ENCODE peak calls at places on chromosomes 4 and X, in four cellular contexts. E, X, U and K are unnamed samples.

GRCh38 chrX:20951016-20951795 is 423.0 kb upstream of the CNKSR2 start:
- DNase-seq in U (no peak), E (no peak), X (no peak), K (no peak)

GRCh38 chr4:24137596-24137962 is 247.7 kb upstream of the PPARGC1A start:
- DNase-seq in E (no peak), U (peak), X (no peak), K (no peak)

GRCh38 chr4:15725608-15726007 is 22.7 kb downstream of the BST1 start:
- DNase-seq in E (no peak), X (no peak), U (no peak), K (no peak)

GRCh38 chr4:147740176-147740575 is 8.3 kb downstream of the ARHGAP10 start:
- DNase-seq in E (no peak), U (no peak), X (no peak), K (no peak)

GRCh38 chr4:68708566-68708965 is 38.1 kb upstream of the UGT2B15 start:
- DNase-seq in X (no peak), U (peak), E (no peak), K (no peak)

GRCh38 chr4:150647008-150647407 is 65.1 kb downstream of the MAB21L2 start:
- DNase-seq in X (no peak), U (no peak), E (no peak), K (no peak)

GRCh38 chr4:143482753-143483362 is 30.6 kb upstream of the SMARCA5 start:
- DNase-seq in E (no peak), U (peak), X (no peak), K (peak)

GRCh38 chr4:175253184-175253902 is 335.2 kb downstream of the ADAM29 start:
- DNase-seq in E (no peak), X (no peak), U (no peak), K (peak)

GRCh38 chrX:107168259-107168658 is 38.0 kb downstream of the NUP62CL start:
- DNase-seq in E (no peak), X (no peak), U (no peak), K (no peak)

GRCh38 chr4:106775636-106776035 is 260.5 kb downstream of the DKK2 start:
- DNase-seq in E (no peak), U (peak), X (no peak), K (no peak)

GRCh38 chr4:10917475-10918103 is 233.0 kb upstream of the CLNK start:
- DNase-seq in X (no peak), E (no peak), U (no peak), K (no peak)

GRCh38 chrX:107827852-107828251 is 2.2 kb downstream of the MID2 start:
- DNase-seq in X (no peak), E (no peak), U (no peak), K (no peak)

GRCh38 chr4:89746377-89746776 is 90.6 kb downstream of the SNCA start:
- DNase-seq in X (no peak), E (no peak), U (no peak), K (no peak)

GRCh38 chr4:11589676-11590075 is 161.0 kb upstream of the HS3ST1 start:
- DNase-seq in X (no peak), E (no peak), U (no peak), K (no peak)

GRCh38 chr4:93409035-93409434 is 419.5 kb upstream of the ATOH1 start:
- DNase-seq in E (no peak), U (no peak), X (no peak), K (no peak)

GRCh38 chr4:7146059-7146763 is 46.1 kb upstream of the SORCS2 start:
- DNase-seq in X (no peak), E (no peak), U (no peak), K (no peak)

GRCh38 chr4:78542373-78542772 is 9.2 kb upstream of the ANXA3 start:
- DNase-seq in E (no peak), X (no peak), U (peak), K (peak)

GRCh38 chrX:51975811-51976210 is 82.4 kb downstream of the MAGED1 start:
- DNase-seq in U (peak), X (no peak), E (no peak), K (no peak)

GRCh38 chr4:8346838-8347605 is 77.5 kb downstream of the HTRA3 start:
- DNase-seq in U (no peak), E (no peak), X (no peak), K (no peak)

DNA sequence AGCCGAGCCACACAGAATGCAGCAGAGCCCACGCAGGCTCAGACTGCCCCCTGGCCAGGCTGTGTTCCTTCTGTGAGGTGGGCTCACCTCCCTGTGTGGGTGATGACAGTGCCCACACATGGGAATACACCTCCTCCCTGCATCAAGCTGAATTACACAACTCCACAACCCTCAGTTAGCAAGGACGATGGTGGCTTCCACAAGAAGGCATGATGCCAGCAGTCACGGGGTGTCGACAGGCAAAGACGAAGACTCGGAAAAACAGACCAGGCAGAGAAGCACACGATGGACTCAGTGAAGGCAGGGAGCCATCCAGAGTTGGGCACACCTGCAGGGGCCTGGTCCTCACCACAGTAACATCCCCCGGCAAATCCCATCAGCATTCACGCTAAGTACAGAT is 12.1 kb downstream of the LETM1 start:
- DNase-seq in U (no peak), E (peak), X (no peak), K (no peak)
- TF ChIP-seq PHF8 in U (no peak), E (no peak), X (no peak), K (no peak)

GRCh38 chr4:156763511-156763910 is 208.1 kb downstream of the PDGFC start:
- DNase-seq in X (no peak), E (no peak), U (no peak), K (no peak)
- TF ChIP-seq EP300 in X (no peak), E (no peak), U (no peak), K (no peak)

DNA sequence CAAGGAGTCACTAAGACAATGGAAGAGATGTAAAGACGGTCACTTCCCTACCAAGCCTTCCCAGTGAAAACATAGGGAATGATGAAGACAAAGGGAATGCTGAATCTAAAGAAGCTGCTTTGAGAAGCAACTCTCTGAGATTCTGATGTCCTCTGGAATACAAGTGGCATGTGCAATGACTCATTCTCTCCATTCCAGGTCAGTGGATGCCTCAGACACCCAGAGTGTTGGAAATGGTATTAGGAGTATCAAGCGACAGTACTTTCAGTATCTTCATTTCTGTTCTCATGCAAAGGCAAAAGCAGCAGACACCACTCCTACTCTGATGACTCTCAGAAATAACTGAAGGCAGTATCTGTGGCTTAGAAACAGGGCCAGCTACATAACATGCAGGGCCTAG is 102.6 kb downstream of the FSTL5 start:
- DNase-seq in E (no peak), X (peak), U (no peak), K (no peak)
- TF ChIP-seq MAFK in E (no peak), X (no peak), U (no peak), K (no peak)

DNA sequence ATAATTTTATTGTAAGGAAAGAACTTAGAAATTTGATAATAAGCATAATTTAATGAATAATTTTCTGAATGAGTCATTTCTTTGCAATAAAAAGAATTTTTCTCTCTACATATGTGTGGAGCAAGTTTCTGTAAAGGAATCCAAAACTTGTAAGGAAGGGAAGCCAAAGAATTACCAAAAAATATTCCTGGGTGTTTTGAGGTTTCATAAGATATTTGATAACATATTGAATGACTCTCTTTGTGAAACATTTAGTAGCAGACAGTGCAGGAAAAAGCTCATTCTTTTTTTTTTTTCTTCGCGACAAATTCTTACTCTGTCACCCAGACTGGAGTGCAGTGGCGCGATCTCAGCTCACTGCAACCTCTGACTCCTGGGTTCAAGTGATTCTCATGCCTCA is 469.0 kb upstream of the MAGEB2 start:
- DNase-seq in E (no peak), U (no peak), X (no peak), K (no peak)
- TF ChIP-seq PHF8 in E (no peak), U (no peak), X (no peak), K (no peak)

DNA sequence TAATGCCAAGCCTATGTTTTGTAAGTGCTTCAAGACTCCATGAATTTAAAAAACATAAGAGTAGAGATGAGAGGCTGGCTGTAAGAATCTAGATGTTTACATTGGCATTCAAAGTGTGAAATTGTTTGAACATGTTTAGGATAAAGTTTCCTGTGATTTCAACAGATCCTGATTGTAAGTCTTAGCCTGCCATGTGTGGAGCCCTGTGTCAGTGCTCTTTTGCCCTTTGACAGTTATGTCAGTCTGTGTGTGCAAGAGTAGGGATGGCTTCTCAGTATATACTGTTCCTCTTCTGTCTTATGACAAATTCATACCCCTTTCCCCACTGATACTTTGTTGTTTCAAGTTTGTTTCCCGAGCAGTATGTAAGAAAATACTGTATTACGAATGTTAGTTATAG is 68.2 kb downstream of the USP9X start:
- DNase-seq in U (no peak), E (no peak), X (no peak), K (no peak)
- TF ChIP-seq EP300 in U (no peak), E (no peak), X (no peak), K (no peak)

DNA sequence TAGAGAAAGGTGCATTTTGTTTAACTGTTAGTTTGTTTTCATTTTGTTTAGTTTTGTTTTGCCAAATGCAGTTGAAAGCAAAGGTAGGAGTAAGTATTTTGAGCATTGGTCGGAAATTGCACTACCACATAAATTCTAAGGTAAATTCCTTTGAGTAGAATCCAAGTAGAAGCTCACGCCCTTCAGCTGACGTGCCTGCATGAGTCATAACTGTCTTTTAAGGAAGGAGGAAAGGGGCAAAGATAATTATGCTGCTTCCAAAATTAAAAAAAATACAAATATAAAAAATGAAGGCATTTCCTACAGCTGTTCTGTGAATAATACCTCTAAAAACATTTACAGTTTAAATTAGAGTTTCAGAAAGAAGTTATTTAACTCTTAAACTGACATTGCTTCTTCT is 110.2 kb upstream of the MYOZ2 start:
- DNase-seq in X (no peak), U (no peak), E (no peak), K (peak)
- TF ChIP-seq MAFK in X (no peak), U (no peak), E (no peak), K (no peak)

GRCh38 chr4:4820739-4821138 is 38.7 kb upstream of the MSX1 start:
- DNase-seq in U (peak), E (no peak), X (no peak), K (no peak)

GRCh38 chr4:4821577-4821976 is 37.9 kb upstream of the MSX1 start:
- DNase-seq in X (no peak), U (peak), E (no peak), K (no peak)

GRCh38 chr4:4819213-4819606 is 40.3 kb upstream of the MSX1 start:
- DNase-seq in E (no peak), U (no peak), X (no peak), K (no peak)

GRCh38 chr4:4818440-4819212 is 40.8 kb upstream of the MSX1 start:
- DNase-seq in U (no peak), E (no peak), X (no peak), K (no peak)

GRCh38 chr4:4820264-4820663 is 39.2 kb upstream of the MSX1 start:
- DNase-seq in E (no peak), X (no peak), U (no peak), K (no peak)
- TF ChIP-seq PHF8 in E (no peak), X (no peak), U (no peak), K (no peak)